ENCODE peak calls at places on chromosomes 6 and 20, in five cellular contexts. W is ELR; I is HFF-Myc; N is left lung; E is stimulated activated effector memory CD8-positive, alpha-beta T cell treated with anti-CD3 and anti-CD28 coated beads, Interleukin-12 subunit alpha, Interleukin-12 subunit beta, amount 100 ng/mL, for 72 hours. M is an unnamed sample.

GRCh38 chr6:47670851-47671250 is 27.5 kb upstream of the ADGRF4 start:
- DNase-seq in N (no peak), W (no peak), I (no peak), E (no peak), M (no peak)

GRCh38 chr20:52972965-52973819 is 1.0 kb downstream of the TSHZ2 start:
- DNase-seq in W (no peak), N (no peak), I (no peak), E (no peak), M (no peak)

GRCh38 chr20:12575352-12576095 is 433.2 kb upstream of the SPTLC3 start:
- DNase-seq in W (no peak), E (no peak), I (no peak), N (no peak), M (peak)

GRCh38 chr20:59825944-59826759 is 107.3 kb downstream of the SYCP2 start:
- DNase-seq in I (no peak), W (no peak), N (peak), E (no peak), M (no peak)

GRCh38 chr6:133408543-133408942 is 167.4 kb downstream of the EYA4 start:
- DNase-seq in N (no peak), E (no peak), I (no peak), W (peak), M (no peak)

GRCh38 chr6:170523256-170524187 is 29.6 kb downstream of the PSMB1 start:
- DNase-seq in N (no peak), W (no peak), I (no peak), E (no peak), M (no peak)

GRCh38 chr20:35332540-35333200 is 40.4 kb upstream of the FAM83C start:
- DNase-seq in N (no peak), W (no peak), I (no peak), E (no peak), M (no peak)

GRCh38 chr6:139508023-139508422 is 133.6 kb upstream of the CITED2 start:
- DNase-seq in N (no peak), E (no peak), W (no peak), I (no peak), M (no peak)

GRCh38 chr6:129785081-129785755 is 75.2 kb upstream of the ARHGAP18 start:
- DNase-seq in E (no peak), I (no peak), W (peak), N (no peak), M (no peak)

GRCh38 chr20:2521369-2522305 is 12.9 kb upstream of the ZNF343 start:
- DNase-seq in I (no peak), N (no peak), W (peak), E (peak), M (no peak)

GRCh38 chr20:23606652-23607049 is 934 bp upstream of the CST9 start:
- DNase-seq in I (peak), E (peak), N (peak), W (peak), M (no peak)

GRCh38 chr6:81253821-81254220 is 498.7 kb downstream of the TENT5A start:
- DNase-seq in W (no peak), E (no peak), I (no peak), N (no peak), M (no peak)

GRCh38 chr20:63094767-63095499 is 88.2 kb upstream of the BHLHE23 start:
- DNase-seq in N (peak), I (no peak), W (no peak), E (no peak), M (no peak)

GRCh38 chr6:2858678-2859324 is 17.1 kb upstream of the SERPINB1 start:
- DNase-seq in I (no peak), W (no peak), E (no peak), N (no peak), M (no peak)

M was measured in smooth muscle cell of the brain vasculature.